ENCODE peak calls at places on chromosomes 4 and X, in four cellular contexts. D is A549, U is HepG2, Y is K562. B is an unnamed sample.

GRCh38 chr4:128718793-128719192 is 90.7 kb upstream of the JADE1 start:
- DNase-seq in D (no peak), Y (no peak), U (no peak), B (no peak)

GRCh38 chr4:24473309-24473721 is 111.0 kb downstream of the DHX15 start:
- DNase-seq in Y (no peak), U (no peak), D (no peak), B (no peak)

GRCh38 chrX:10756365-10756915 is 136.1 kb upstream of the MID1 start:
- DNase-seq in Y (no peak), U (no peak), D (peak; percentile 56), B (no peak)

GRCh38 chrX:75522565-75523411 is at the start of gene ZDHHC15:
- DNase-seq in Y (no peak), D (no peak), U (no peak), B (peak; percentile 53)

GRCh38 chrX:72569786-72570185 is 2.9 kb downstream of the HDAC8 start:
- DNase-seq in D (no peak), U (no peak), Y (no peak), B (no peak)

GRCh38 chrX:19625612-19626011 is 110.3 kb upstream of the MAP3K15 start:
- DNase-seq in D (no peak), Y (no peak), U (no peak), B (no peak)

GRCh38 chrX:31036895-31037294 is 34.9 kb downstream of the FTHL17 start:
- DNase-seq in D (peak; percentile 10), Y (peak; percentile 36), U (peak; percentile 42), B (peak; percentile 36)

GRCh38 chrX:33252306-33252825 is 41.0 kb upstream of the DMD start:
- DNase-seq in U (no peak), D (no peak), Y (no peak), B (no peak)

GRCh38 chr4:152785639-152786517 is 6.1 kb downstream of the ARFIP1 start:
- DNase-seq in Y (no peak), U (no peak), D (no peak), B (no peak)

GRCh38 chr4:109005523-109005922 is 242.7 kb upstream of the ETNPPL start:
- DNase-seq in D (no peak), Y (no peak), U (no peak), B (no peak)

GRCh38 chrX:16826207-16826606 is 39.9 kb downstream of the TXLNG start:
- DNase-seq in Y (peak; percentile 21), D (peak; percentile 41), U (peak; percentile 78), B (no peak)

GRCh38 chrX:153889123-153889522 is 3.1 kb upstream of the L1CAM start:
- DNase-seq in Y (no peak), D (no peak), U (no peak), B (no peak)

GRCh38 chr4:7324651-7325121 is 110.0 kb downstream of the PSAPL1 start:
- DNase-seq in U (no peak), Y (no peak), D (no peak), B (no peak)

GRCh38 chrX:45774961-45775360 is 574.3 kb upstream of the DIPK2B start:
- DNase-seq in D (no peak), U (no peak), Y (no peak), B (no peak)

GRCh38 chrX:69158166-69159040 is 6.8 kb downstream of the PJA1 start:
- DNase-seq in D (peak; percentile 44), Y (peak; percentile 34), U (peak; percentile 23), B (peak; percentile 42)

GRCh38 chrX:46268429-46268828 is 276.8 kb downstream of the ZNF674 start:
- DNase-seq in Y (no peak), U (peak; percentile 11), D (peak; percentile 13), B (no peak)

GRCh38 chr4:78691971-78692814 is 84.0 kb upstream of the BMP2K start:
- DNase-seq in Y (peak; percentile 94), U (no peak), D (no peak), B (no peak)

GRCh38 chr4:164866817-164867490 is 10.0 kb upstream of the APELA start:
- DNase-seq in U (no peak), Y (no peak), D (no peak), B (no peak)

DNA sequence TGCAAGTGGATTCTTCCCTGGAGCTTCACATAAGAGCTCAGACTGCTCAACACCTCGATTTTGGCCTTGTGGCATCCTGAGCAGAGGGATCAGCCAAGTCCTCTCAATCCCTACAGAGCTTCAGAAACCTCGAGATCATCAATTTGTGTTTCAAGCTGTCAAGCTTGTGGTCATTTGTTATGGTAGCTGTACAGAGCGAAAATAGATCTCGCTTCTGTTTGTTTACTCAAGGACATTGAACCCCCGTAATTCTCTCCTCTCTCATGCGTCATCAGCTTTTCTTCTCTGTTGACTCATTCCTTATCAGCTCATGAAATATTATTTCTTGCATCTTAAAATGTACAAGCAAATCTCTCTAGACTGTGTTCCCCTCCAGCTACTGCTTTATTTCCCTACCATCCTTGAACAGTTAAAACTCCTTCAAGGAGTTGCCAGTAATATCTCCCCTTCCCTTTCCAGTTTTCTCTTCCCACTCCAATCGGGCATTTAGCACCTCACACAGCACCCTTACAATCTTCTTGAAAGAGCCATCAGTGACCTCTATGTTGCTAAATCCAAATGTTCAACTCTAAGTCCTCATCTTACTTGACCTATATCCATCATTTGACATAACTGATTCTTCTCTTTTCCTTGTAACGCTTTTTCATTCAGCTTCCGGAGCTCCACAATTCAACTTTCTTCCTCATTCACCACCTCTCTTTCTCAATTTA is 106.2 kb upstream of the FAT1 start:
- DNase-seq in Y (peak; percentile 44), D (no peak), U (peak; percentile 52), B (no peak)
- TF ChIP-seq NR3C1 in Y (no peak), D (no peak), U (no peak), B (no peak)

DNA sequence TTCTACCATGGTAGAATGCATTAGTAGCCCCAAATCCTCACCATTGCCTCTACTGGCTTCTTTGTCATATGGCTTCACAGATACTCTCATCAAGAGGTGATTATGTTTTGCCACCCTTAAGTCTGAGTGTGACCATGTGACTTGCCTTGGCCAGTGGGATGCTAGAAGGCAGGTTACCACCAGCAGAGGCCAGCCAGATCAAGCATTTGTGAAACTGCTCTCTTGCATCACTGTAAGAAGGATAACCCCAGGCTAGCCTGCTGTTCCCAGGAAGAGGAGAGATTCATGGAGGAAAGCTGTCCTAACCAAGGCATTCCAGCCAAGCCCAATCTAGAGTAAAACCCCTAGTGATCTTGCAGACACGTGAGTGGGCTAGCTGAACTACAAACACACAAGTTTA is 46.8 kb downstream of the USP46 start:
- DNase-seq in D (no peak), U (no peak), Y (no peak), B (no peak)
- TF ChIP-seq NR3C1 in D (no peak), U (no peak), Y (no peak), B (no peak)

GRCh38 chr4:11900277-11900676 is 471.6 kb upstream of the HS3ST1 start:
- DNase-seq in U (no peak), D (no peak), Y (no peak), B (no peak)
- TF ChIP-seq NR3C1 in U (no peak), D (no peak), Y (no peak), B (no peak)

GRCh38 chr4:105186701-105187158 is 40.1 kb downstream of the TET2 start:
- DNase-seq in Y (no peak), U (no peak), D (no peak), B (no peak)

GRCh38 chr4:105184316-105184988 is 37.8 kb downstream of the TET2 start:
- DNase-seq in U (no peak), D (no peak), Y (no peak), B (no peak)

GRCh38 chr4:105182211-105182610 is 35.5 kb downstream of the TET2 start:
- DNase-seq in Y (no peak), D (no peak), U (no peak), B (no peak)

GRCh38 chr4:105179539-105180401 is 33.1 kb downstream of the TET2 start:
- DNase-seq in U (peak; percentile 46), Y (no peak), D (no peak), B (no peak)

GRCh38 chr4:105181259-105181658 is 34.6 kb downstream of the TET2 start:
- DNase-seq in Y (no peak), D (no peak), U (no peak), B (no peak)
- TF ChIP-seq NR3C1 in Y (no peak), D (no peak), U (no peak), B (no peak)

GRCh38 chr4:29295280-29295679 is 1424.9 kb upstream of the PCDH7 start:
- DNase-seq in U (no peak), Y (no peak), D (no peak), B (no peak)
- TF ChIP-seq NR3C1 in U (no peak), Y (no peak), D (no peak), B (no peak)

GRCh38 chr4:158253350-158253980 is 43.2 kb downstream of the TMEM144 start:
- DNase-seq in Y (no peak), U (peak; percentile 53), D (peak; percentile 13), B (peak; percentile 21)
- TF ChIP-seq NR3C1 in Y (no peak), U (no peak), D (no peak), B (no peak)

DNA sequence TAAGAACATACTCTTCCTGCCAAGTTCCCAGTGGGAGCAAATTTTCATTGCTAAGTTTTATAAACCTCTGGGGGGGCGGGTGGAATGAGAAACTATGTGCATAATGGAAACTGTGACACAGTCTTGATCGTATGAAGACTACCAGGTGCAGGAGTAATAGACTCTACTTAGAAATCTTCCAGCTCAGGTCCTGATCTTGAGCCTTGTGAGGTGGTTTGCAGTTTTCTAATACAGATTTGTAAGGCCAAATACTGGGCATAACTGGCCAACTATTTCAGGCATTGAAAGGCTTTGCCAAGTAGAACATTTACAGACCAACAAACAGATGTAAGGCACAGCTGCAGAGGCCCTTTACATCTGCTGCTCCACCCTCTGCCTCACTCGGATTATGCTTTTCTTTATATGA is 89.7 kb upstream of the CBR4 start:
- DNase-seq in U (peak; percentile 14), Y (no peak), D (no peak), B (no peak)
- TF ChIP-seq NR3C1 in U (no peak), Y (no peak), D (no peak), B (no peak)

B was measured in WTC11.